ENCODE peak calls at places on chromosomes 4 and X, in five cellular contexts. One of them, this sample, is unnamed. For H3K27me3 and H3K4me1, the result is how much of the 10 kb centered on the place peaks cover.

GRCh38 chr4:183326853-183327252 is 4.6 kb upstream of the CLDN24 start:
- DNase-seq in H9: no peak
- DNase-seq in left lung: no peak
- DNase-seq in prostate gland: no peak
- DNase-seq in stomach: no peak
- DNase-seq in this sample: no peak

GRCh38 chr4:40254961-40255721 is 58.3 kb downstream of the RHOH start:
- DNase-seq in prostate gland: no peak
- DNase-seq in H9: no peak
- DNase-seq in left lung: no peak
- DNase-seq in stomach: no peak
- DNase-seq in this sample: no peak

GRCh38 chr4:3481783-3482397 is 18.8 kb downstream of the DOK7 start:
- DNase-seq in left lung: no peak
- DNase-seq in stomach: peak
- DNase-seq in H9: no peak
- DNase-seq in prostate gland: no peak
- DNase-seq in this sample: no peak

GRCh38 chr4:42906906-42907774 is 14.6 kb downstream of the GRXCR1 start:
- DNase-seq in stomach: peak
- DNase-seq in prostate gland: peak
- DNase-seq in H9: no peak
- DNase-seq in left lung: no peak
- DNase-seq in this sample: no peak

GRCh38 chr4:174260099-174260498 is 23.4 kb downstream of the FBXO8 start:
- DNase-seq in left lung: no peak
- DNase-seq in prostate gland: no peak
- DNase-seq in H9: no peak
- DNase-seq in stomach: no peak
- DNase-seq in this sample: no peak

GRCh38 chr4:143506031-143506430 is 7.5 kb upstream of the SMARCA5 start:
- DNase-seq in left lung: no peak
- DNase-seq in stomach: no peak
- DNase-seq in H9: no peak
- DNase-seq in prostate gland: no peak
- DNase-seq in this sample: no peak

GRCh38 chr4:82394896-82395295 is 21.1 kb upstream of the HNRNPD start:
- DNase-seq in stomach: no peak
- DNase-seq in prostate gland: no peak
- DNase-seq in H9: no peak
- DNase-seq in left lung: no peak
- DNase-seq in this sample: no peak

GRCh38 chr4:8911311-8912088 is 39.9 kb upstream of the HMX1 start:
- DNase-seq in H9: peak
- DNase-seq in stomach: peak
- DNase-seq in prostate gland: no peak
- DNase-seq in left lung: peak
- DNase-seq in this sample: peak

GRCh38 chrX:33415454-33415853 is 204.1 kb upstream of the DMD start:
- DNase-seq in left lung: peak
- DNase-seq in H9: no peak
- DNase-seq in stomach: no peak
- DNase-seq in prostate gland: no peak
- DNase-seq in this sample: no peak

GRCh38 chr4:2059726-2060577 is 825 bp downstream of the NAT8L start:
- DNase-seq in stomach: no peak
- DNase-seq in prostate gland: no peak
- DNase-seq in H9: no peak
- DNase-seq in left lung: no peak
- DNase-seq in this sample: peak

GRCh38 chr4:183758006-183758734 is 99.1 kb downstream of the TRAPPC11 start:
- DNase-seq in prostate gland: peak
- DNase-seq in left lung: no peak
- DNase-seq in H9: peak
- DNase-seq in stomach: no peak
- DNase-seq in this sample: no peak

GRCh38 chr4:138202686-138203085 is 39.5 kb downstream of the SLC7A11 start:
- DNase-seq in prostate gland: no peak
- DNase-seq in H9: no peak
- DNase-seq in stomach: no peak
- DNase-seq in left lung: no peak
- DNase-seq in this sample: no peak

GRCh38 chr4:10380695-10381094 is 76.5 kb downstream of the ZNF518B start:
- DNase-seq in prostate gland: no peak
- DNase-seq in stomach: no peak
- DNase-seq in left lung: no peak
- DNase-seq in H9: no peak
- DNase-seq in this sample: no peak

GRCh38 chr4:121077496-121077895 is 5.2 kb upstream of the NDNF start:
- DNase-seq in left lung: no peak
- DNase-seq in prostate gland: no peak
- DNase-seq in H9: no peak
- DNase-seq in stomach: no peak
- DNase-seq in this sample: no peak

GRCh38 chrX:141638601-141639000 is 49.1 kb downstream of the SPANXA2 start:
- DNase-seq in left lung: no peak
- DNase-seq in prostate gland: no peak
- DNase-seq in H9: peak
- DNase-seq in stomach: no peak
- DNase-seq in this sample: no peak

GRCh38 chr4:166996216-166996615 is 238.1 kb downstream of the SPOCK3 start:
- DNase-seq in stomach: no peak
- DNase-seq in left lung: no peak
- DNase-seq in H9: no peak
- DNase-seq in prostate gland: no peak
- DNase-seq in this sample: no peak

GRCh38 chr4:158169516-158169915 is 3.3 kb downstream of the GASK1B start:
- DNase-seq in prostate gland: no peak
- DNase-seq in H9: no peak
- DNase-seq in left lung: no peak
- DNase-seq in stomach: no peak
- DNase-seq in this sample: no peak

GRCh38 chrX:39848243-39848642 is 249.5 kb downstream of the BCOR start:
- DNase-seq in H9: no peak
- DNase-seq in left lung: no peak
- DNase-seq in prostate gland: no peak
- DNase-seq in stomach: no peak
- DNase-seq in this sample: no peak

GRCh38 chrX:45524296-45524695 is 323.6 kb upstream of the DIPK2B start:
- DNase-seq in H9: no peak
- DNase-seq in stomach: no peak
- DNase-seq in prostate gland: no peak
- DNase-seq in left lung: no peak
- DNase-seq in this sample: no peak

GRCh38 chrX:10246846-10247245 is 90.1 kb downstream of the CLCN4 start:
- DNase-seq in prostate gland: no peak
- DNase-seq in stomach: no peak
- DNase-seq in left lung: no peak
- DNase-seq in H9: no peak
- DNase-seq in this sample: no peak

GRCh38 chrX:3697701-3698279 is 15.7 kb downstream of the PRKX start:
- DNase-seq in prostate gland: peak
- DNase-seq in H9: no peak
- DNase-seq in stomach: no peak
- DNase-seq in left lung: no peak
- DNase-seq in this sample: no peak

GRCh38 chr4:46404961-46405360 is 15.0 kb upstream of the GABRA2 start:
- DNase-seq in prostate gland: no peak
- DNase-seq in stomach: no peak
- DNase-seq in H9: peak
- DNase-seq in left lung: no peak
- DNase-seq in this sample: no peak

GRCh38 chrX:65821721-65822496 is 154.5 kb downstream of the MSN start:
- DNase-seq in stomach: no peak
- DNase-seq in H9: no peak
- DNase-seq in prostate gland: peak
- DNase-seq in left lung: peak
- DNase-seq in this sample: peak

GRCh38 chr4:53852343-53852742 is 212.1 kb downstream of the CHIC2 start:
- DNase-seq in H9: no peak
- DNase-seq in prostate gland: no peak
- DNase-seq in stomach: no peak
- DNase-seq in left lung: no peak
- DNase-seq in this sample: no peak

GRCh38 chr4:178745203-178745602 is 1303.0 kb upstream of the AGA start:
- DNase-seq in stomach: no peak
- DNase-seq in prostate gland: no peak
- DNase-seq in H9: no peak
- DNase-seq in left lung: no peak
- DNase-seq in this sample: no peak

GRCh38 chr4:141180991-141181760 is 39.5 kb upstream of the ZNF330 start:
- DNase-seq in H9: no peak
- DNase-seq in stomach: no peak
- DNase-seq in prostate gland: no peak
- DNase-seq in left lung: no peak
- DNase-seq in this sample: no peak

GRCh38 chrX:427812-428725 is 41.4 kb upstream of the PPP2R3B start:
- DNase-seq in stomach: no peak
- DNase-seq in H9: peak
- DNase-seq in prostate gland: no peak
- DNase-seq in left lung: no peak
- DNase-seq in this sample: no peak

GRCh38 chrX:150692296-150692695 is 900 bp upstream of the MTMR1 start:
- DNase-seq in prostate gland: no peak
- DNase-seq in left lung: no peak
- DNase-seq in stomach: no peak
- DNase-seq in H9: no peak
- DNase-seq in this sample: no peak

GRCh38 chr4:2266181-2266580 is 4.3 kb upstream of the MXD4 start:
- DNase-seq in H9: no peak
- DNase-seq in prostate gland: peak
- DNase-seq in left lung: peak
- DNase-seq in stomach: peak
- DNase-seq in this sample: no peak

GRCh38 chr4:6878451-6879059 is 31.1 kb upstream of the TBC1D14 start:
- DNase-seq in prostate gland: no peak
- DNase-seq in left lung: no peak
- DNase-seq in H9: no peak
- DNase-seq in stomach: no peak
- DNase-seq in this sample: no peak

GRCh38 chr4:120723986-120724385 is 198.5 kb downstream of the PRDM5 start:
- DNase-seq in stomach: no peak
- DNase-seq in prostate gland: no peak
- DNase-seq in left lung: no peak
- DNase-seq in H9: no peak
- DNase-seq in this sample: no peak

GRCh38 chrX:69088171-69088938 is 76.9 kb downstream of the PJA1 start:
- DNase-seq in H9: peak
- DNase-seq in left lung: no peak
- DNase-seq in prostate gland: no peak
- DNase-seq in stomach: no peak
- DNase-seq in this sample: no peak

GRCh38 chrX:7071390-7071789 is 76.1 kb upstream of the STS start:
- DNase-seq in H9: no peak
- DNase-seq in stomach: no peak
- DNase-seq in prostate gland: no peak
- DNase-seq in left lung: no peak
- DNase-seq in this sample: no peak

GRCh38 chr4:151198748-151199147 is 78.2 kb upstream of the PRSS48 start:
- DNase-seq in stomach: no peak
- DNase-seq in H9: no peak
- DNase-seq in prostate gland: no peak
- DNase-seq in left lung: no peak
- DNase-seq in this sample: no peak

GRCh38 chrX:2501246-2502102 is 698 bp upstream of the DHRSX start:
- DNase-seq in prostate gland: no peak
- DNase-seq in stomach: peak
- DNase-seq in H9: no peak
- DNase-seq in left lung: peak
- DNase-seq in this sample: peak

GRCh38 chr4:1981251-1982055 is 27.3 kb downstream of the NELFA start:
- DNase-seq in stomach: peak
- DNase-seq in H9: peak
- DNase-seq in left lung: peak
- DNase-seq in prostate gland: no peak
- DNase-seq in this sample: peak

GRCh38 chrX:80173261-80173660 is 158.7 kb downstream of the TBX22 start:
- DNase-seq in prostate gland: no peak
- DNase-seq in left lung: no peak
- DNase-seq in H9: no peak
- DNase-seq in stomach: no peak
- DNase-seq in this sample: no peak

GRCh38 chr4:123585111-123585510 is 188.5 kb downstream of the SPRY1 start:
- DNase-seq in prostate gland: no peak
- DNase-seq in stomach: no peak
- DNase-seq in H9: no peak
- DNase-seq in left lung: no peak
- DNase-seq in this sample: no peak

GRCh38 chr4:113616443-113616842 is 145.1 kb downstream of the CAMK2D start:
- DNase-seq in stomach: no peak
- DNase-seq in H9: no peak
- DNase-seq in left lung: no peak
- DNase-seq in prostate gland: peak
- DNase-seq in this sample: no peak
- TF ChIP-seq CTCF in stomach: no peak
- TF ChIP-seq CTCF in H9: no peak
- TF ChIP-seq CTCF in left lung: no peak
- TF ChIP-seq CTCF in prostate gland: no peak
- TF ChIP-seq CTCF in this sample: no peak

DNA sequence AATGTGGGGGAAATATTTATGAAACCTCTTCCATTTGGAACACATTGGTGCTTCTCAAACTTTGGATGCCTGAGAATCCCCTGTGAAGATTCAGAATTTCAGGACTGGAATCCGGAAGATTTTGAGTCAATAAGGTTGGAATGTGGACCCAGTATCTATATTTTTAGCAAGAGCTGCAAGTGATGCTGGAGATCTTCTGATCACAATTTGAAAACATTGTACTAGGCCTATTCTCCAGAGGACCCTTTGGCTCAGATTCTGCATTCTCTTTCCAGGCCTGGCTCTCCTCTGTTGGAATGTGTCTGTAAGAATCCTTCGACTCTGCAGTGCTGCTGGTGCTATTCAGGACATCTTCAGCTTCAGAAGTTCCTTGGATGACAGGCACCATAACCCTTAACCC is 2.3 kb upstream of the PKD2 start:
- DNase-seq in left lung: no peak
- DNase-seq in stomach: no peak
- DNase-seq in prostate gland: no peak
- DNase-seq in H9: no peak
- DNase-seq in this sample: no peak
- H3K27me3 ChIP-seq in left lung: under half
- H3K27me3 ChIP-seq in stomach: under half
- H3K27me3 ChIP-seq in prostate gland: under half
- H3K27me3 ChIP-seq in H9: under half
- H3K27me3 ChIP-seq in this sample: under half

GRCh38 chr4:94544811-94545210 is 93.1 kb downstream of the PDLIM5 start:
- DNase-seq in left lung: no peak
- DNase-seq in prostate gland: no peak
- DNase-seq in H9: no peak
- DNase-seq in stomach: no peak
- DNase-seq in this sample: no peak
- H3K4me1 ChIP-seq in left lung: under half
- H3K4me1 ChIP-seq in prostate gland: under half
- H3K4me1 ChIP-seq in H9: under half
- H3K4me1 ChIP-seq in stomach: under half
- H3K4me1 ChIP-seq in this sample: under half

GRCh38 chrX:38282044-38282443 is 45.3 kb downstream of the RPGR start:
- DNase-seq in prostate gland: no peak
- DNase-seq in left lung: no peak
- DNase-seq in stomach: no peak
- DNase-seq in H9: no peak
- DNase-seq in this sample: no peak
- TF ChIP-seq CTCF in prostate gland: no peak
- TF ChIP-seq CTCF in left lung: no peak
- TF ChIP-seq CTCF in stomach: peak
- TF ChIP-seq CTCF in H9: peak
- TF ChIP-seq CTCF in this sample: no peak

This sample was measured in spleen.